ENCODE peak calls at places on chromosomes 13 and 19, in nine cellular contexts. One of them, this sample, is unnamed.

GRCh38 chr19:47239610-47240296 is 8.8 kb upstream of the BBC3 start:
- DNase-seq in uterus: peak
- DNase-seq in ovary: peak
- DNase-seq in BJ: no peak
- DNase-seq in B cell: peak
- DNase-seq in activated CD4-positive, alpha-beta T cell treated with anti-CD3 and anti-CD28 coated beads for 1 hour: peak
- DNase-seq in GM03348: peak
- DNase-seq in Calu3: peak
- DNase-seq in H7: peak
- DNase-seq in this sample: no peak

GRCh38 chr13:107348471-107348870 is 780.5 kb upstream of the ARGLU1 start:
- DNase-seq in ovary: no peak
- DNase-seq in GM03348: no peak
- DNase-seq in B cell: no peak
- DNase-seq in Calu3: no peak
- DNase-seq in H7: no peak
- DNase-seq in BJ: no peak
- DNase-seq in activated CD4-positive, alpha-beta T cell treated with anti-CD3 and anti-CD28 coated beads for 1 hour: no peak
- DNase-seq in uterus: no peak
- DNase-seq in this sample: no peak

GRCh38 chr19:54232552-54232934 is 9.7 kb upstream of the LILRB3 start:
- DNase-seq in Calu3: no peak
- DNase-seq in B cell: no peak
- DNase-seq in GM03348: no peak
- DNase-seq in H7: no peak
- DNase-seq in uterus: no peak
- DNase-seq in ovary: no peak
- DNase-seq in BJ: no peak
- DNase-seq in activated CD4-positive, alpha-beta T cell treated with anti-CD3 and anti-CD28 coated beads for 1 hour: no peak
- DNase-seq in this sample: no peak

GRCh38 chr13:100664171-100664900 is 10.3 kb downstream of the TMTC4 start:
- DNase-seq in Calu3: no peak
- DNase-seq in H7: no peak
- DNase-seq in uterus: no peak
- DNase-seq in B cell: no peak
- DNase-seq in BJ: no peak
- DNase-seq in ovary: no peak
- DNase-seq in GM03348: no peak
- DNase-seq in activated CD4-positive, alpha-beta T cell treated with anti-CD3 and anti-CD28 coated beads for 1 hour: no peak
- DNase-seq in this sample: no peak

GRCh38 chr19:54158812-54159351 is 639 bp downstream of the LENG1 start:
- DNase-seq in Calu3: no peak
- DNase-seq in BJ: no peak
- DNase-seq in activated CD4-positive, alpha-beta T cell treated with anti-CD3 and anti-CD28 coated beads for 1 hour: no peak
- DNase-seq in ovary: no peak
- DNase-seq in H7: peak
- DNase-seq in GM03348: peak
- DNase-seq in uterus: no peak
- DNase-seq in B cell: no peak
- DNase-seq in this sample: no peak

GRCh38 chr19:35306473-35307246 is 14.7 kb downstream of the MAG start:
- DNase-seq in BJ: no peak
- DNase-seq in H7: peak
- DNase-seq in activated CD4-positive, alpha-beta T cell treated with anti-CD3 and anti-CD28 coated beads for 1 hour: no peak
- DNase-seq in Calu3: peak
- DNase-seq in B cell: peak
- DNase-seq in ovary: no peak
- DNase-seq in GM03348: no peak
- DNase-seq in uterus: no peak
- DNase-seq in this sample: no peak

GRCh38 chr13:32894589-32895001 is 121.6 kb upstream of the KL start:
- DNase-seq in H7: no peak
- DNase-seq in ovary: no peak
- DNase-seq in BJ: no peak
- DNase-seq in B cell: no peak
- DNase-seq in uterus: no peak
- DNase-seq in GM03348: peak
- DNase-seq in activated CD4-positive, alpha-beta T cell treated with anti-CD3 and anti-CD28 coated beads for 1 hour: no peak
- DNase-seq in Calu3: no peak
- DNase-seq in this sample: no peak

GRCh38 chr13:93715866-93716265 is 489.3 kb downstream of the GPC6 start:
- DNase-seq in H7: no peak
- DNase-seq in activated CD4-positive, alpha-beta T cell treated with anti-CD3 and anti-CD28 coated beads for 1 hour: no peak
- DNase-seq in BJ: no peak
- DNase-seq in ovary: no peak
- DNase-seq in Calu3: no peak
- DNase-seq in GM03348: no peak
- DNase-seq in uterus: no peak
- DNase-seq in B cell: no peak
- DNase-seq in this sample: peak

This sample was measured in MG63.